ENCODE peak calls at places on chromosomes 2 and 18, in seven cellular contexts. One of them, this sample, is unnamed.

GRCh38 chr2:230068658-230069080 is at the start of gene SLC16A14:
- DNase-seq in GM12878: peak
- DNase-seq in GM06990: peak
- DNase-seq in mammary epithelial cell: peak
- DNase-seq in AG09309: no peak
- DNase-seq in astrocyte of the spinal cord: peak
- DNase-seq in uterus: peak
- DNase-seq in this sample: peak

GRCh38 chr18:49757513-49758262 is 55.6 kb downstream of the ACAA2 start:
- DNase-seq in AG09309: no peak
- DNase-seq in uterus: no peak
- DNase-seq in astrocyte of the spinal cord: no peak
- DNase-seq in GM06990: peak
- DNase-seq in GM12878: no peak
- DNase-seq in mammary epithelial cell: no peak
- DNase-seq in this sample: no peak

GRCh38 chr18:69758458-69758857 is 189.2 kb downstream of the CD226 start:
- DNase-seq in mammary epithelial cell: peak
- DNase-seq in AG09309: peak
- DNase-seq in astrocyte of the spinal cord: peak
- DNase-seq in GM06990: no peak
- DNase-seq in GM12878: no peak
- DNase-seq in uterus: no peak
- DNase-seq in this sample: no peak

GRCh38 chr2:37870829-37871228 is 54.3 kb upstream of the RMDN2 start:
- DNase-seq in mammary epithelial cell: peak
- DNase-seq in uterus: peak
- DNase-seq in GM12878: no peak
- DNase-seq in astrocyte of the spinal cord: no peak
- DNase-seq in GM06990: no peak
- DNase-seq in AG09309: no peak
- DNase-seq in this sample: no peak

GRCh38 chr2:43078301-43078700 is 148.1 kb downstream of the ZFP36L2 start:
- DNase-seq in GM12878: no peak
- DNase-seq in mammary epithelial cell: no peak
- DNase-seq in uterus: no peak
- DNase-seq in astrocyte of the spinal cord: no peak
- DNase-seq in GM06990: no peak
- DNase-seq in AG09309: no peak
- DNase-seq in this sample: no peak

GRCh38 chr2:138170495-138170894 is 206.2 kb downstream of the HNMT start:
- DNase-seq in mammary epithelial cell: no peak
- DNase-seq in AG09309: no peak
- DNase-seq in GM06990: no peak
- DNase-seq in uterus: no peak
- DNase-seq in astrocyte of the spinal cord: no peak
- DNase-seq in GM12878: no peak
- DNase-seq in this sample: no peak

GRCh38 chr18:66993492-66993891 is 389.6 kb upstream of the CDH19 start:
- DNase-seq in GM12878: no peak
- DNase-seq in AG09309: no peak
- DNase-seq in astrocyte of the spinal cord: no peak
- DNase-seq in uterus: no peak
- DNase-seq in mammary epithelial cell: peak
- DNase-seq in GM06990: no peak
- DNase-seq in this sample: no peak

GRCh38 chr18:361941-362913 is 94.4 kb upstream of the THOC1 start:
- DNase-seq in AG09309: peak
- DNase-seq in GM12878: no peak
- DNase-seq in GM06990: no peak
- DNase-seq in astrocyte of the spinal cord: peak
- DNase-seq in uterus: peak
- DNase-seq in mammary epithelial cell: no peak
- DNase-seq in this sample: peak

GRCh38 chr2:168143813-168144212 is 103.6 kb downstream of the STK39 start:
- DNase-seq in mammary epithelial cell: no peak
- DNase-seq in uterus: no peak
- DNase-seq in GM06990: no peak
- DNase-seq in GM12878: no peak
- DNase-seq in astrocyte of the spinal cord: no peak
- DNase-seq in AG09309: no peak
- DNase-seq in this sample: no peak

GRCh38 chr2:203500297-203500696 is 34.8 kb downstream of the RAPH1 start:
- DNase-seq in GM12878: no peak
- DNase-seq in AG09309: no peak
- DNase-seq in astrocyte of the spinal cord: no peak
- DNase-seq in GM06990: no peak
- DNase-seq in uterus: no peak
- DNase-seq in mammary epithelial cell: no peak
- DNase-seq in this sample: no peak

GRCh38 chr18:5998166-5998881 is 103.0 kb upstream of the TMEM200C start:
- DNase-seq in mammary epithelial cell: no peak
- DNase-seq in GM12878: no peak
- DNase-seq in uterus: no peak
- DNase-seq in AG09309: no peak
- DNase-seq in astrocyte of the spinal cord: no peak
- DNase-seq in GM06990: no peak
- DNase-seq in this sample: no peak

GRCh38 chr2:209681201-209681735 is 90.4 kb upstream of the UNC80 start:
- DNase-seq in astrocyte of the spinal cord: no peak
- DNase-seq in uterus: no peak
- DNase-seq in GM12878: no peak
- DNase-seq in mammary epithelial cell: no peak
- DNase-seq in AG09309: no peak
- DNase-seq in GM06990: no peak
- DNase-seq in this sample: no peak

GRCh38 chr2:132969371-132969985 is 299.5 kb upstream of the LYPD1 start:
- DNase-seq in GM06990: no peak
- DNase-seq in AG09309: no peak
- DNase-seq in GM12878: no peak
- DNase-seq in uterus: no peak
- DNase-seq in astrocyte of the spinal cord: no peak
- DNase-seq in mammary epithelial cell: peak
- DNase-seq in this sample: no peak

GRCh38 chr2:145597011-145597410 is 1077.1 kb upstream of the ZEB2 start:
- DNase-seq in GM12878: no peak
- DNase-seq in uterus: no peak
- DNase-seq in astrocyte of the spinal cord: no peak
- DNase-seq in AG09309: no peak
- DNase-seq in GM06990: no peak
- DNase-seq in mammary epithelial cell: peak
- DNase-seq in this sample: no peak

GRCh38 chr2:145595296-145595695 is 1075.4 kb upstream of the ZEB2 start:
- DNase-seq in GM12878: no peak
- DNase-seq in mammary epithelial cell: peak
- DNase-seq in AG09309: no peak
- DNase-seq in uterus: no peak
- DNase-seq in astrocyte of the spinal cord: no peak
- DNase-seq in GM06990: no peak
- DNase-seq in this sample: no peak

GRCh38 chr2:145593280-145593679 is 1073.4 kb upstream of the ZEB2 start:
- DNase-seq in uterus: no peak
- DNase-seq in GM06990: peak
- DNase-seq in AG09309: no peak
- DNase-seq in mammary epithelial cell: no peak
- DNase-seq in astrocyte of the spinal cord: no peak
- DNase-seq in GM12878: peak
- DNase-seq in this sample: no peak

GRCh38 chr2:145592362-145592761 is 1072.4 kb upstream of the ZEB2 start:
- DNase-seq in AG09309: no peak
- DNase-seq in uterus: no peak
- DNase-seq in astrocyte of the spinal cord: no peak
- DNase-seq in GM12878: no peak
- DNase-seq in mammary epithelial cell: no peak
- DNase-seq in GM06990: no peak
- DNase-seq in this sample: no peak

DNA sequence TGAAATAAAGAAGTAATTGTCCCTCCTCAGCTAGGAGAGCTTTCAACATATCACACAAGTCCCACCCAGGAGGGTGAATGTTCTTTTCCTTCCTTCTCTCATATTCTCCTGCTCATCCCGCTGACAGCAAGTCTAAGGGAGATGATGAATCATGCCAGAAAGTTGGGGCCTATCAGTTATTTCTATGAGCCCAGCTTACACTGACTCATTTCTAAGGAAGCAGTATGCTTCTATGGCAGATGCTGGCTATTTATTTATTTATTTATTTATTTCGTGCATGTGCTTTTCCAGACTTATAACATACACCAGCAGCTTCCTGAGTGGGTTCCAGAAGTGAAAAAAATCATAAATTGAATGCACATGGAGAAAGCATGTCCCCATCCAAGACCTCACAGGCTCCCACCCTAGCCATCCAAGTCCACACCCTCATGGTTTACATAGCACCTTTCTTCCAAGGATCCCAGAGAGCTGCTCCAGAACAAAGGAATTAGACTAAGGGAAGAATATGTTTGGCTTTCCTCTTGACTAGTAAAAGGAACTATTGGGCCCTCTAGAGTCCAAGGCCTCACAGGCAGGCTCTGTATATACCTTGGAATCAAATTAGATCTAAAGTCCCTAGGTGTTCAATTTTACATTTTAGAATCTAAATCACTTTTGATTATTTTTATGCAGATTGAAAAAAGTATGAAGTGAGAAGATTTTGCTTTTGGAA is 1074.2 kb upstream of the ZEB2 start:
- DNase-seq in uterus: no peak
- DNase-seq in GM12878: no peak
- DNase-seq in AG09309: peak
- DNase-seq in GM06990: no peak
- DNase-seq in mammary epithelial cell: peak
- DNase-seq in astrocyte of the spinal cord: peak
- DNase-seq in this sample: peak
- TF ChIP-seq CTCF in uterus: no peak
- TF ChIP-seq CTCF in GM12878: no peak
- TF ChIP-seq CTCF in AG09309: peak
- TF ChIP-seq CTCF in GM06990: no peak
- TF ChIP-seq CTCF in mammary epithelial cell: peak
- TF ChIP-seq CTCF in astrocyte of the spinal cord: peak
- TF ChIP-seq CTCF in this sample: peak

GRCh38 chr2:53750369-53750768 is 17.2 kb upstream of the CHAC2 start:
- DNase-seq in uterus: no peak
- DNase-seq in AG09309: no peak
- DNase-seq in mammary epithelial cell: no peak
- DNase-seq in astrocyte of the spinal cord: no peak
- DNase-seq in GM12878: no peak
- DNase-seq in GM06990: no peak
- DNase-seq in this sample: no peak

GRCh38 chr2:53753036-53753435 is 14.6 kb upstream of the CHAC2 start:
- DNase-seq in astrocyte of the spinal cord: no peak
- DNase-seq in GM06990: no peak
- DNase-seq in GM12878: no peak
- DNase-seq in mammary epithelial cell: no peak
- DNase-seq in uterus: no peak
- DNase-seq in AG09309: no peak
- DNase-seq in this sample: no peak

GRCh38 chr2:53755022-53755630 is 12.5 kb upstream of the CHAC2 start:
- DNase-seq in astrocyte of the spinal cord: no peak
- DNase-seq in GM12878: no peak
- DNase-seq in mammary epithelial cell: peak
- DNase-seq in GM06990: no peak
- DNase-seq in AG09309: no peak
- DNase-seq in uterus: no peak
- DNase-seq in this sample: no peak

GRCh38 chr2:53752385-53752784 is 15.2 kb upstream of the CHAC2 start:
- DNase-seq in GM06990: no peak
- DNase-seq in astrocyte of the spinal cord: no peak
- DNase-seq in uterus: no peak
- DNase-seq in GM12878: no peak
- DNase-seq in AG09309: no peak
- DNase-seq in mammary epithelial cell: no peak
- DNase-seq in this sample: no peak

DNA sequence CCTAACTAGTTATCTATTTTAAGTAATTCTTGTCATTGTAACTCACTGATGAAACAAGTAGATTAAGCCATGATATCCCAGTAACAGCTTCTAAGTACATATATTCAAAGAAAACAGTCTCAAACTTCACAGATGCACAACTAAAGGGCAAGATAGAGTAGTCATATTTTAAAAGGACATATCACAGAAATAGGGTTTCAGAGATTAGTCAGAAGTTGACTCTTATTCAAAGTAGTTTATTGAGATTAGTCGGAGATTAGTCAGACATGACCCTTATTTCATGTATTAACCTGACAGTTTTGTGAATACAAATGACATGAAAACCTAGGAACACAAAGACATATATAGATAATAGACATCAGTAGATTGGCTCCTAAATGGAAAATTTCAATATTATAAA is 15.9 kb upstream of the CHAC2 start:
- DNase-seq in GM12878: no peak
- DNase-seq in AG09309: no peak
- DNase-seq in mammary epithelial cell: peak
- DNase-seq in GM06990: peak
- DNase-seq in uterus: no peak
- DNase-seq in astrocyte of the spinal cord: no peak
- DNase-seq in this sample: no peak
- H3K4me3 ChIP-seq in GM12878: no peak
- H3K4me3 ChIP-seq in AG09309: no peak
- H3K4me3 ChIP-seq in mammary epithelial cell: no peak
- H3K4me3 ChIP-seq in GM06990: no peak
- H3K4me3 ChIP-seq in uterus: no peak
- H3K4me3 ChIP-seq in astrocyte of the spinal cord: no peak
- H3K4me3 ChIP-seq in this sample: no peak

GRCh38 chr18:78878335-78878734 is 101.3 kb upstream of the SALL3 start:
- DNase-seq in AG09309: no peak
- DNase-seq in GM06990: no peak
- DNase-seq in GM12878: no peak
- DNase-seq in uterus: no peak
- DNase-seq in astrocyte of the spinal cord: no peak
- DNase-seq in mammary epithelial cell: no peak
- DNase-seq in this sample: no peak

GRCh38 chr18:78875998-78876650 is 103.5 kb upstream of the SALL3 start:
- DNase-seq in mammary epithelial cell: no peak
- DNase-seq in astrocyte of the spinal cord: no peak
- DNase-seq in uterus: no peak
- DNase-seq in AG09309: no peak
- DNase-seq in GM06990: no peak
- DNase-seq in GM12878: no peak
- DNase-seq in this sample: no peak

GRCh38 chr18:78876868-78877267 is 102.8 kb upstream of the SALL3 start:
- DNase-seq in GM12878: no peak
- DNase-seq in mammary epithelial cell: no peak
- DNase-seq in AG09309: no peak
- DNase-seq in uterus: no peak
- DNase-seq in astrocyte of the spinal cord: no peak
- DNase-seq in GM06990: no peak
- DNase-seq in this sample: no peak

GRCh38 chr18:78873916-78874505 is 105.6 kb upstream of the SALL3 start:
- DNase-seq in mammary epithelial cell: no peak
- DNase-seq in uterus: no peak
- DNase-seq in AG09309: peak
- DNase-seq in GM06990: no peak
- DNase-seq in GM12878: no peak
- DNase-seq in astrocyte of the spinal cord: no peak
- DNase-seq in this sample: no peak

GRCh38 chr18:78875268-78875997 is 104.2 kb upstream of the SALL3 start:
- DNase-seq in astrocyte of the spinal cord: no peak
- DNase-seq in mammary epithelial cell: no peak
- DNase-seq in AG09309: no peak
- DNase-seq in GM06990: no peak
- DNase-seq in uterus: no peak
- DNase-seq in GM12878: no peak
- DNase-seq in this sample: no peak
- TF ChIP-seq CTCF in astrocyte of the spinal cord: peak
- TF ChIP-seq CTCF in mammary epithelial cell: peak
- TF ChIP-seq CTCF in AG09309: peak
- TF ChIP-seq CTCF in GM06990: peak
- TF ChIP-seq CTCF in uterus: no peak
- TF ChIP-seq CTCF in GM12878: peak
- TF ChIP-seq CTCF in this sample: no peak

GRCh38 chr2:156800065-156800556 is 363.9 kb downstream of the GPD2 start:
- DNase-seq in astrocyte of the spinal cord: no peak
- DNase-seq in AG09309: no peak
- DNase-seq in GM06990: no peak
- DNase-seq in GM12878: no peak
- DNase-seq in mammary epithelial cell: no peak
- DNase-seq in uterus: no peak
- DNase-seq in this sample: no peak
- H3K4me3 ChIP-seq in astrocyte of the spinal cord: peak
- H3K4me3 ChIP-seq in AG09309: no peak
- H3K4me3 ChIP-seq in GM06990: no peak
- H3K4me3 ChIP-seq in GM12878: no peak
- H3K4me3 ChIP-seq in mammary epithelial cell: no peak
- H3K4me3 ChIP-seq in uterus: no peak
- H3K4me3 ChIP-seq in this sample: no peak